ENCODE peak calls at places on chromosomes 13 and 19, in ten cellular contexts. J is pons; H is WTC11; Z is activated CD8-positive, alpha-beta memory T cell treated with anti-CD3 and anti-CD28 coated beads for 1 hour; A is COR-L47; O is G401; W is sciatic nerve; R is activated CD4-positive, alpha-beta T cell treated with anti-CD3 and anti-CD28 coated beads for 36 hours; B is RWPE2; K is glutamatergic neuron. Q is an unnamed sample.
A peak's percentile ranks its signal among the peaks of the same experiment; 100 is the strongest.

GRCh38 chr19:48480151-48480475 is 10.9 kb downstream of the CYTH2 start:
- DNase-seq in O (peak; percentile 82), B (peak; percentile 65), R (peak; percentile 69), A (no peak), K (no peak), W (peak; percentile 77), H (peak; percentile 73), Z (no peak), J (no peak), Q (no peak)

GRCh38 chr13:105785436-105785835 is 750.0 kb downstream of the EFNB2 start:
- DNase-seq in R (no peak), H (no peak), W (no peak), K (no peak), Z (no peak), O (no peak), J (no peak), A (no peak), B (no peak), Q (no peak)

GRCh38 chr13:79802389-79803140 is 321.6 kb downstream of the NDFIP2 start:
- DNase-seq in K (no peak), O (peak; percentile 99), J (no peak), B (no peak), Z (no peak), W (no peak), A (no peak), R (no peak), H (no peak), Q (no peak)

GRCh38 chr19:15476334-15476733 is 3.0 kb downstream of the PGLYRP2 start:
- DNase-seq in K (no peak), H (no peak), B (no peak), O (no peak), A (no peak), Z (no peak), R (no peak), J (no peak), W (peak; percentile 36), Q (no peak)

GRCh38 chr19:27858981-27859581 is 1353.9 kb downstream of the UQCRFS1 start:
- DNase-seq in Z (no peak), K (no peak), J (no peak), H (no peak), R (no peak), A (no peak), O (peak; percentile 4), W (no peak), B (no peak), Q (no peak)

GRCh38 chr19:12748489-12748888 is 3.1 kb upstream of the BEST2 start:
- DNase-seq in R (no peak), J (no peak), O (no peak), B (no peak), Z (no peak), A (no peak), K (no peak), W (no peak), H (no peak), Q (no peak)

GRCh38 chr19:46355234-46355990 is 8.5 kb downstream of the PPP5C start:
- DNase-seq in W (peak; percentile 47), A (no peak), J (no peak), O (no peak), B (no peak), H (no peak), K (no peak), Z (no peak), R (peak; percentile 64), Q (no peak)

GRCh38 chr13:97798171-97798821 is 155.2 kb upstream of the IPO5 start:
- DNase-seq in R (no peak), J (no peak), B (no peak), O (no peak), Z (no peak), W (no peak), A (no peak), K (no peak), H (no peak), Q (no peak)

GRCh38 chr19:34454685-34455084 is 26.5 kb downstream of the UBA2 start:
- DNase-seq in J (no peak), H (no peak), A (no peak), B (no peak), K (no peak), Z (no peak), O (no peak), W (no peak), R (no peak), Q (no peak)

GRCh38 chr13:71831716-71832115 is 35.3 kb downstream of the DACH1 start:
- DNase-seq in R (no peak), H (no peak), J (no peak), W (no peak), O (no peak), B (no peak), Z (no peak), A (no peak), K (no peak), Q (no peak)

GRCh38 chr13:26584713-26585112 is 27.2 kb downstream of the WASF3 start:
- DNase-seq in K (no peak), R (no peak), Z (no peak), W (no peak), A (no peak), J (no peak), H (no peak), O (no peak), B (no peak), Q (no peak)

GRCh38 chr19:16587031-16588023 is 15.1 kb upstream of the SLC35E1 start:
- DNase-seq in H (no peak), O (no peak), J (peak; percentile 65), A (no peak), Z (peak; percentile 38), W (no peak), R (peak; percentile 80), B (no peak), K (no peak), Q (no peak)

GRCh38 chr13:59211636-59212035 is 952.1 kb downstream of the DIAPH3 start:
- DNase-seq in O (no peak), H (no peak), W (no peak), K (no peak), B (no peak), A (no peak), Z (no peak), J (no peak), R (no peak), Q (no peak)

GRCh38 chr13:43835701-43836100 is 43.8 kb downstream of the CCDC122 start:
- DNase-seq in R (no peak), B (no peak), H (no peak), W (no peak), Z (no peak), O (no peak), K (no peak), A (no peak), J (no peak), Q (no peak)

GRCh38 chr13:98697833-98698232 is 54.6 kb downstream of the SLC15A1 start:
- DNase-seq in A (no peak), K (no peak), B (no peak), H (no peak), Z (no peak), O (no peak), J (no peak), R (no peak), W (no peak), Q (no peak)

GRCh38 chr19:55563261-55563690 is 17.4 kb downstream of the ZNF579 start:
- DNase-seq in B (no peak), A (no peak), W (no peak), O (peak; percentile 97), Z (no peak), J (no peak), R (no peak), H (no peak), K (no peak), Q (no peak)

GRCh38 chr19:8489591-8490394 is 12.6 kb downstream of the PRAM1 start:
- DNase-seq in H (no peak), J (no peak), K (no peak), R (no peak), O (no peak), A (no peak), B (no peak), W (no peak), Z (no peak), Q (no peak)

GRCh38 chr13:53045110-53045509 is 16.5 kb downstream of the OLFM4 start:
- DNase-seq in H (no peak), W (peak; percentile 90), O (no peak), J (no peak), K (no peak), R (no peak), A (peak; percentile 68), B (no peak), Z (no peak), Q (no peak)

GRCh38 chr13:59643906-59644626 is 519.7 kb downstream of the DIAPH3 start:
- DNase-seq in Z (no peak), H (no peak), W (no peak), A (no peak), K (no peak), B (no peak), O (no peak), R (no peak), J (no peak), Q (no peak)

GRCh38 chr19:58558623-58559274 is 338 bp upstream of the UBE2M start:
- DNase-seq in A (no peak), H (peak; percentile 100), W (peak; percentile 100), R (peak; percentile 100), K (peak; percentile 100), Z (peak; percentile 99), J (peak; percentile 97), B (peak; percentile 98), O (peak; percentile 96), Q (peak; percentile 100)

GRCh38 chr13:75347925-75348324 is 134.0 kb downstream of the TBC1D4 start:
- DNase-seq in A (no peak), K (no peak), Z (no peak), H (no peak), B (no peak), J (no peak), W (no peak), R (no peak), O (no peak), Q (no peak)

GRCh38 chr13:36151591-36151990 is 20.4 kb upstream of the DCLK1 start:
- DNase-seq in B (no peak), Z (no peak), H (no peak), R (no peak), K (no peak), J (no peak), A (no peak), W (no peak), O (no peak), Q (no peak)

GRCh38 chr19:39850892-39851291 is 4.7 kb upstream of the FBL start:
- DNase-seq in W (no peak), H (no peak), J (no peak), K (no peak), A (no peak), Z (no peak), O (no peak), B (no peak), R (no peak), Q (no peak)

GRCh38 chr13:108227651-108228272 is 9.6 kb downstream of the ABHD13 start:
- DNase-seq in O (peak; percentile 64), K (no peak), Z (no peak), R (peak; percentile 27), A (peak; percentile 5), H (no peak), J (peak; percentile 52), B (no peak), W (no peak), Q (no peak)

Q was measured in type B pancreatic cell.